ENCODE peak calls at places on chromosomes 12 and 14, in nine cellular contexts. A, U, X, Z, E, I, S, T and Q are unnamed samples.

GRCh38 chr12:22257100-22257499 is 77.4 kb downstream of the ST8SIA1 start:
- DNase-seq in E (no peak), X (no peak), I (no peak), S (no peak), A (no peak), Z (no peak), U (no peak), T (no peak), Q (no peak)

GRCh38 chr14:47676301-47676617 is 854 bp upstream of the MDGA2 start:
- DNase-seq in U (no peak), X (no peak), I (no peak), T (no peak), E (no peak), Z (no peak), S (no peak), A (no peak), Q (no peak)

GRCh38 chr12:46388427-46388992 is 15.9 kb upstream of the SLC38A2 start:
- DNase-seq in T (no peak), S (no peak), Z (no peak), A (no peak), I (no peak), E (no peak), X (no peak), U (peak), Q (no peak)

GRCh38 chr14:23561873-23562821 is 5.4 kb downstream of the AP1G2 start:
- DNase-seq in I (no peak), S (no peak), Z (no peak), T (no peak), E (no peak), X (peak), A (no peak), U (no peak), Q (no peak)

GRCh38 chr12:84551373-84551772 is 361.2 kb downstream of the SLC6A15 start:
- DNase-seq in E (no peak), I (no peak), S (no peak), X (no peak), Z (no peak), T (no peak), A (no peak), U (no peak), Q (no peak)

GRCh38 chr12:67413577-67413976 is 144.4 kb downstream of the CAND1 start:
- DNase-seq in A (no peak), T (no peak), X (no peak), E (no peak), U (no peak), S (no peak), Z (no peak), I (no peak), Q (no peak)

GRCh38 chr12:94203796-94204195 is 55.4 kb downstream of the PLXNC1 start:
- DNase-seq in I (no peak), Z (no peak), E (no peak), T (no peak), U (no peak), X (no peak), A (no peak), S (no peak), Q (no peak)

GRCh38 chr12:120903818-120904773 is at the start of gene SPPL3:
- DNase-seq in X (peak), A (peak), I (peak), U (peak), T (peak), S (peak), E (peak), Z (peak), Q (peak)

GRCh38 chr12:68042212-68042699 is 53.0 kb downstream of the IFNG-AS1 start:
- DNase-seq in U (peak), Z (no peak), A (no peak), T (no peak), I (no peak), E (no peak), S (no peak), X (no peak), Q (peak)

GRCh38 chr12:123111498-123112165 is 39.3 kb downstream of the PITPNM2 start:
- DNase-seq in T (no peak), Z (no peak), E (no peak), U (no peak), A (no peak), S (no peak), I (no peak), X (peak), Q (no peak)

GRCh38 chr12:9079883-9080673 is 35.6 kb downstream of the A2M start:
- DNase-seq in I (no peak), X (no peak), U (no peak), A (no peak), E (no peak), S (no peak), T (no peak), Z (no peak), Q (no peak)

GRCh38 chr14:26173581-26173980 is 424.3 kb downstream of the NOVA1 start:
- DNase-seq in Z (no peak), E (no peak), A (no peak), I (no peak), S (no peak), T (no peak), X (no peak), U (no peak), Q (no peak)

GRCh38 chr14:34450542-34450915 is 11.5 kb downstream of the SPTSSA start:
- DNase-seq in A (no peak), I (no peak), Z (no peak), X (no peak), E (no peak), S (no peak), U (no peak), T (no peak), Q (no peak)

GRCh38 chr14:90382491-90383125 is 14.2 kb upstream of the CALM1 start:
- DNase-seq in T (no peak), A (peak), X (peak), E (peak), S (peak), Z (peak), I (peak), U (peak), Q (no peak)

GRCh38 chr14:45134051-45134958 is at the start of gene FKBP3:
- DNase-seq in U (peak), T (peak), X (peak), A (peak), E (peak), Z (peak), S (peak), I (peak), Q (peak)

GRCh38 chr12:68113644-68114043 is 45.9 kb downstream of the IFNG start:
- DNase-seq in I (no peak), S (no peak), Z (no peak), T (no peak), A (no peak), U (peak), X (no peak), E (no peak), Q (peak)

GRCh38 chr14:37594916-37595808 is at the start of the genes FOXA1 and TTC6:
- DNase-seq in Z (no peak), S (peak), E (no peak), I (peak), X (no peak), T (no peak), U (no peak), A (no peak), Q (peak)

GRCh38 chr12:67068773-67069450 is 200.2 kb upstream of the CAND1 start:
- DNase-seq in U (peak), T (no peak), Z (peak), E (peak), A (no peak), X (no peak), I (no peak), S (peak), Q (peak)

GRCh38 chr14:105168496-105168978 is at the start of gene JAG2:
- DNase-seq in E (no peak), Z (no peak), S (peak), I (no peak), X (peak), U (peak), A (no peak), T (no peak), Q (peak)

GRCh38 chr12:132486168-132486567 is 3.8 kb upstream of the FBRSL1 start:
- DNase-seq in A (no peak), X (no peak), Z (no peak), U (no peak), E (no peak), S (peak), T (no peak), I (no peak), Q (no peak)

GRCh38 chr12:57622293-57623245 is 10.4 kb downstream of the B4GALNT1 start:
- DNase-seq in E (no peak), A (no peak), I (no peak), S (no peak), T (no peak), X (no peak), U (no peak), Z (no peak), Q (no peak)

GRCh38 chr12:4270016-4270669 is 3.4 kb upstream of the CCND2 start:
- DNase-seq in S (no peak), T (no peak), X (no peak), E (peak), A (no peak), Z (no peak), U (no peak), I (no peak), Q (no peak)

GRCh38 chr12:100554608-100555077 is 18.8 kb upstream of the GAS2L3 start:
- DNase-seq in U (peak), I (peak), T (no peak), Z (no peak), E (no peak), A (no peak), S (no peak), X (no peak), Q (peak)

GRCh38 chr12:25648460-25648859 is 95.4 kb upstream of the LMNTD1 start:
- DNase-seq in X (peak), S (no peak), E (no peak), T (no peak), I (no peak), U (no peak), Z (no peak), A (no peak), Q (peak)

GRCh38 chr12:91142184-91142583 is 30.9 kb upstream of the LUM start:
- DNase-seq in U (no peak), A (no peak), Z (peak), E (no peak), T (no peak), I (no peak), X (no peak), S (no peak), Q (no peak)

GRCh38 chr14:52299692-52300278 is 14.3 kb upstream of the PTGER2 start:
- DNase-seq in A (no peak), S (no peak), T (no peak), I (peak), E (no peak), X (no peak), Z (no peak), U (peak), Q (no peak)

GRCh38 chr14:49953196-49953595 is 60.3 kb downstream of the ARF6 start:
- DNase-seq in S (no peak), T (no peak), X (no peak), E (no peak), Z (no peak), U (no peak), A (no peak), I (no peak), Q (no peak)
- H3K27ac ChIP-seq in S (no peak), T (no peak), X (no peak), E (no peak), Z (no peak), U (no peak), A (no peak), I (no peak), Q (no peak)

DNA sequence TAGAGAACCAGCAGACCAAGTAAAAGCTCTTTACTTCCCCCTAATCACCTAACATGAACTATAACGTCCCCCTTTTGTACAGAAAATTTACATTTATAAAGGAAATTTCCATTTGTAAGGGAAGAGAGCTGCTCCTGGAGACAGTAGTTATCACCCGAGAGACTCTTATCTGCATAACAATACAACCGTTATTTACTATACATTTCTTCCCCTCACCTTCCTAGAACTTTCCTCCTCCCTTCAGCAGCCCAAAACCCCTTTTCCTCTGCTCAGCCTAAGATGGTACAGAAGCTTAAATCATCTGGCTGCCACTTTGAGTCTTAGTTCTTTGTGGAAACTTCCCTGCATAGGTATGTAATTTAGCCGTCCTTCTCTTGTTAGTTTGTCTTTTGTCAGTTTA is 40.4 kb upstream of the ETV6 start:
- DNase-seq in Z (no peak), E (no peak), U (no peak), S (no peak), A (no peak), I (no peak), X (no peak), T (no peak), Q (no peak)
- H3K4me3 ChIP-seq in Z (no peak), E (no peak), U (no peak), S (no peak), A (no peak), I (no peak), X (no peak), T (no peak), Q (no peak)

DNA sequence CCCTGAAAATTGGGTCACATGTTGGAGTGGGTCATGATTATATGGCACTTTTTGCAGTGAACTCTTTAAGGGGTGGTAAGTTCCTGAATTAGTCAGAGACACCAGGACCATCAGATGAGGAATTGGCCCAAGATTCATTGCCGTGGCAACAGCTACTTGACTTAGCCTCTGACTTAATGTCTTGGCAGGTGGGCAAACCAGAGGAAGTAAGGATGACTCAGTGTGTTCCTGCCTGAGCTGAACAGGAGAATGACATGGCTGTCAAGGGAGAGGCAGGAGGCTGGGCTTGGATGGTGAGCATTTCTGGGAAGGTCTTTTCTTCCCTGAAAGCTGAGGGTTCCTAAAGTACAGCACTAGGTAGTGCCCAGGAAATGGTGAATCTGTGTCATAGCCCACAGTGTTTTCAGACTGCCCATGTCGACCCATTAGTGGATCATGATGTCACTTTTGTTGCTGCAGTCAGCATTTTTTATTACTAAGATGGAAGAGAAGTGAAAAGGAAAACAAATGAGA is 170.1 kb upstream of the PWP1 start:
- DNase-seq in A (peak), I (no peak), S (no peak), E (no peak), U (no peak), Z (no peak), T (peak), X (no peak), Q (no peak)
- H3K27ac ChIP-seq in A (no peak), I (no peak), S (peak), E (no peak), U (no peak), Z (no peak), T (no peak), X (no peak), Q (no peak)

GRCh38 chr12:50545783-50546182 is 41.0 kb downstream of the DIP2B start:
- DNase-seq in S (no peak), I (no peak), E (no peak), A (no peak), U (no peak), Z (no peak), T (no peak), X (no peak), Q (peak)
- H3K4me3 ChIP-seq in S (no peak), I (no peak), E (no peak), A (no peak), U (no peak), Z (no peak), T (no peak), X (no peak), Q (no peak)